ENCODE peak calls at places on chromosomes 7 and 10, in five cellular contexts. M, W, E, C and R are unnamed samples.
A peak's percentile ranks its signal among the peaks of the same experiment; 100 is the strongest.

GRCh38 chr7:151231964-151232271 is 365 bp upstream of the CHPF2 start:
- DNase-seq in W (no peak), E (no peak), C (no peak), M (no peak), R (no peak)

GRCh38 chr7:1432411-1433082 is 26.7 kb downstream of the MICALL2 start:
- DNase-seq in M (peak; percentile 89), E (no peak), W (peak; percentile 95), C (peak; percentile 76), R (peak; percentile 38)

GRCh38 chr7:54542920-54543539 is 855 bp downstream of the VSTM2A start:
- DNase-seq in W (no peak), C (no peak), E (no peak), M (peak; percentile 63), R (no peak)

GRCh38 chr10:112202561-112203241 is 19.1 kb upstream of the GPAM start:
- DNase-seq in E (no peak), M (no peak), C (no peak), W (no peak), R (no peak)

GRCh38 chr7:28748934-28749584 is 209.1 kb downstream of the TRIL start:
- DNase-seq in M (no peak), E (no peak), W (peak; percentile 78), C (no peak), R (no peak)

GRCh38 chr10:103947799-103948198 is 19.1 kb upstream of the SLK start:
- DNase-seq in C (no peak), E (no peak), W (no peak), M (no peak), R (no peak)

GRCh38 chr7:98506471-98506870 is 105.6 kb upstream of the BAIAP2L1 start:
- DNase-seq in C (no peak), W (no peak), E (no peak), M (no peak), R (no peak)

GRCh38 chr10:104306897-104307296 is 31.4 kb downstream of the ITPRIP start:
- DNase-seq in E (no peak), W (no peak), M (no peak), C (no peak), R (no peak)

GRCh38 chr7:149547126-149547525 is 49.5 kb upstream of the ZNF746 start:
- DNase-seq in M (no peak), C (no peak), W (no peak), E (no peak), R (no peak)

GRCh38 chr10:107502263-107502979 is 337.9 kb upstream of the SORCS1 start:
- DNase-seq in W (no peak), C (no peak), M (no peak), E (no peak), R (no peak)

GRCh38 chr10:132499367-132499685 is 38.3 kb upstream of the INPP5A start:
- DNase-seq in M (no peak), E (no peak), C (no peak), W (peak; percentile 55), R (no peak)

GRCh38 chr10:79065091-79065551 is 3.6 kb upstream of the ZMIZ1 start:
- DNase-seq in E (no peak), M (no peak), C (no peak), W (peak; percentile 59), R (no peak)

GRCh38 chr7:27031289-27032172 is 64.3 kb downstream of the HOXA1 start:
- DNase-seq in M (no peak), E (peak; percentile 84), W (no peak), C (no peak), R (no peak)

GRCh38 chr10:96699613-96700012 is 20.7 kb downstream of the PIK3AP1 start:
- DNase-seq in W (no peak), M (no peak), E (no peak), C (no peak), R (no peak)